ENCODE peak calls at places on chromosomes 2 and 18, in five cellular contexts. C, Q, J, W and L are unnamed samples.

GRCh38 chr18:36101943-36102342 is 27.2 kb downstream of the SLC39A6 start:
- DNase-seq in C (no peak), Q (no peak), J (no peak), W (no peak), L (no peak)

GRCh38 chr2:29322011-29322410 is 206.8 kb downstream of the CLIP4 start:
- DNase-seq in C (no peak), Q (no peak), J (peak; percentile 10), W (no peak), L (no peak)

GRCh38 chr18:32317651-32318050 is 127.8 kb downstream of the MEP1B start:
- DNase-seq in C (no peak), Q (no peak), J (peak; percentile 83), W (peak; percentile 57), L (peak; percentile 27)

GRCh38 chr2:215420471-215420935 is 15.4 kb downstream of the FN1 start:
- DNase-seq in C (no peak), Q (no peak), J (peak; percentile 58), W (no peak), L (no peak)

GRCh38 chr2:133821107-133821760 is 253.0 kb upstream of the NCKAP5 start:
- DNase-seq in C (no peak), Q (no peak), J (peak; percentile 56), W (peak; percentile 84), L (peak; percentile 58)

GRCh38 chr18:63832470-63832869 is 55.0 kb upstream of the SERPINB2 start:
- DNase-seq in C (no peak), Q (no peak), J (no peak), W (peak; percentile 86), L (peak; percentile 31)

GRCh38 chr2:9297807-9298206 is 91.2 kb downstream of the ASAP2 start:
- DNase-seq in C (no peak), Q (no peak), J (no peak), W (no peak), L (no peak)

GRCh38 chr2:20224716-20225293 is at the start of gene SDC1:
- DNase-seq in C (peak; percentile 38), Q (peak; percentile 53), J (peak; percentile 48), W (peak; percentile 45), L (peak; percentile 52)

GRCh38 chr2:22124003-22124402 is 1000.2 kb downstream of the TDRD15 start:
- DNase-seq in C (no peak), Q (no peak), J (no peak), W (no peak), L (no peak)

GRCh38 chr2:29834036-29834540 is 87.3 kb downstream of the ALK start:
- DNase-seq in C (no peak), Q (no peak), J (no peak), W (no peak), L (no peak)

GRCh38 chr2:96914332-96914731 is 44.5 kb upstream of the SEMA4C start:
- DNase-seq in C (no peak), Q (no peak), J (peak; percentile 40), W (peak; percentile 45), L (peak; percentile 64)

GRCh38 chr2:159637988-159638501 is 21.7 kb upstream of the BAZ2B start:
- DNase-seq in C (no peak), Q (no peak), J (peak; percentile 78), W (peak; percentile 91), L (peak; percentile 58)

GRCh38 chr2:207012461-207012860 is 73.1 kb downstream of the CPO start:
- DNase-seq in C (no peak), Q (no peak), J (peak; percentile 25), W (no peak), L (no peak)

GRCh38 chr2:239396881-239397681 is 3.7 kb downstream of the HDAC4 start:
- DNase-seq in C (no peak), Q (peak; percentile 84), J (no peak), W (no peak), L (no peak)

GRCh38 chr2:26875083-26875634 is 27.2 kb downstream of the DPYSL5 start:
- DNase-seq in C (no peak), Q (no peak), J (no peak), W (no peak), L (no peak)

GRCh38 chr2:48183991-48184390 is 277.7 kb upstream of the FBXO11 start:
- DNase-seq in C (no peak), Q (no peak), J (no peak), W (no peak), L (no peak)

GRCh38 chr2:197008229-197008628 is 81.7 kb upstream of the PGAP1 start:
- DNase-seq in C (no peak), Q (no peak), J (peak; percentile 72), W (peak; percentile 74), L (peak; percentile 44)

GRCh38 chr2:239944706-239945551 is 80.2 kb downstream of the NDUFA10 start:
- DNase-seq in C (peak; percentile 33), Q (peak; percentile 48), J (peak; percentile 20), W (peak; percentile 44), L (no peak)

GRCh38 chr2:157470321-157470720 is 26.4 kb upstream of the CYTIP start:
- DNase-seq in C (no peak), Q (no peak), J (no peak), W (no peak), L (no peak)

GRCh38 chr2:127003028-127003800 is 103.7 kb downstream of the BIN1 start:
- DNase-seq in C (no peak), Q (no peak), J (no peak), W (no peak), L (no peak)

GRCh38 chr2:196677404-196677803 is 37.9 kb downstream of the CCDC150 start:
- DNase-seq in C (no peak), Q (no peak), J (peak; percentile 52), W (peak; percentile 77), L (peak; percentile 72)

GRCh38 chr2:50582164-50582563 is 449.8 kb downstream of the NRXN1 start:
- DNase-seq in C (no peak), Q (no peak), J (no peak), W (no peak), L (no peak)

GRCh38 chr18:8794133-8794986 is 89.0 kb downstream of the MTCL1 start:
- DNase-seq in C (no peak), Q (no peak), J (no peak), W (peak; percentile 89), L (peak; percentile 90)

GRCh38 chr2:241571821-241572620 is 13.5 kb downstream of the BOK start:
- DNase-seq in C (no peak), Q (no peak), J (no peak), W (no peak), L (no peak)

GRCh38 chr18:58360324-58360723 is 268.6 kb downstream of the ALPK2 start:
- DNase-seq in C (no peak), Q (no peak), J (no peak), W (no peak), L (no peak)

GRCh38 chr18:58362027-58362575 is 266.8 kb downstream of the ALPK2 start:
- DNase-seq in C (no peak), Q (no peak), J (peak; percentile 95), W (peak; percentile 97), L (peak; percentile 95)

GRCh38 chr18:58359226-58360019 is 269.5 kb downstream of the ALPK2 start:
- DNase-seq in C (no peak), Q (no peak), J (no peak), W (peak; percentile 33), L (peak; percentile 29)

GRCh38 chr18:58362829-58363231 is 266.1 kb downstream of the ALPK2 start:
- DNase-seq in C (no peak), Q (no peak), J (no peak), W (peak; percentile 51), L (no peak)

GRCh38 chr18:58361212-58361611 is 267.7 kb downstream of the ALPK2 start:
- DNase-seq in C (no peak), Q (no peak), J (peak; percentile 56), W (peak; percentile 27), L (peak; percentile 52)
- TF ChIP-seq CTCF in C (no peak), Q (no peak), J (no peak), W (no peak), L (no peak)

DNA sequence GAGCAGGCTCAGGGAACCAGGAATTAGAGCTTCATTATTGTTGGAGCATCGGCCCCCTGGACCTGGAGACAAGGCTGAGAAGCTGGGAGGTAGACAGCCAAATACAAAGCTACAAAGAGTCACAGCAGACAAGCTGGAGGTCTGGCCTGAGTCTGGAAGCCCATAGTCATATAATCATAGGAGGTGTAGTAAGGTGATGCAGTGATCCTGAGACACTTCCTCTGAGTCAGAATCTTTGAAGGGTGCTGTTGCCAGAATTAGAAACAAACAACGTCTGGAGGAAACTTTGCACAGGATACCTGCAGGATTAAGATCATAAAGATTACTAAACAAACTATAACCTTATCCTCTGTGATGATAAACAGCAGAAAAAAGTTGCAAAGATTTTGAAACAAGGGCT is 213.8 kb downstream of the DSC3 start:
- DNase-seq in C (no peak), Q (no peak), J (no peak), W (no peak), L (no peak)
- H3K4me3 ChIP-seq in C (no peak overlapping the region), Q (no peak overlapping the region), J (no peak overlapping the region), W (no peak overlapping the region), L (no peak overlapping the region)

GRCh38 chr18:3482258-3482657 is 32.3 kb downstream of the TGIF1 start:
- DNase-seq in C (no peak), Q (no peak), J (no peak), W (no peak), L (no peak)

GRCh38 chr18:3478262-3478978 is 28.4 kb downstream of the TGIF1 start:
- DNase-seq in C (no peak), Q (no peak), J (peak; percentile 86), W (no peak), L (no peak)

GRCh38 chr18:3480827-3481226 is 30.9 kb downstream of the TGIF1 start:
- DNase-seq in C (no peak), Q (no peak), J (no peak), W (no peak), L (no peak)

GRCh38 chr18:3479978-3480377 is 30.0 kb downstream of the TGIF1 start:
- DNase-seq in C (no peak), Q (no peak), J (no peak), W (no peak), L (no peak)

DNA sequence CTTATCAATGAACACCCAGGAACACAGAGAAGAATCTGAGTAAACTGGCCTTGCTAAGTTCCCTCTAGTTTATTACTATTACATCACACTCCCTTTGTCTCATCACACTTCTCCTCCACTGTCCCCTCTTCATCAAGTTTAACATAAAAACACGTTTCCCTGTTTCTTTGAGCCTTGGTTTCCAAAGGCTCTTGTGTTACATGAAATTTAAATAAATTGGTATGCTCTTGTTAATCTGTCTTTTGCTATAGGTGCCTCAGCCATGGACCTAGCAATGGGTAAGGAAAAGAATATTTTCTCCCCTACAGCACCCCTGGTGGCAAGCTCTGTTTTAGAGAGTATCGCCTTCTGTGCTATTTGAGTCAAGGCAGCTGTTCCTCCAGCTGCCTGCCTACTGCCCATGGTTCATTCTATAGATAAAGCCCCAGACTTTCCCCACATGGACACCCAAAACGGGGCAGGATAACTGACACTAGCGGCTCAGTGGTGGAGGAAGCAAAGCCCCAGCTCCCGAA is 31.8 kb downstream of the TGIF1 start:
- DNase-seq in C (no peak), Q (no peak), J (peak; percentile 69), W (peak; percentile 38), L (peak; percentile 71)
- TF ChIP-seq CTCF in C (no peak), Q (peak; percentile 30), J (peak; percentile 65), W (peak; percentile 59), L (peak; percentile 74)

DNA sequence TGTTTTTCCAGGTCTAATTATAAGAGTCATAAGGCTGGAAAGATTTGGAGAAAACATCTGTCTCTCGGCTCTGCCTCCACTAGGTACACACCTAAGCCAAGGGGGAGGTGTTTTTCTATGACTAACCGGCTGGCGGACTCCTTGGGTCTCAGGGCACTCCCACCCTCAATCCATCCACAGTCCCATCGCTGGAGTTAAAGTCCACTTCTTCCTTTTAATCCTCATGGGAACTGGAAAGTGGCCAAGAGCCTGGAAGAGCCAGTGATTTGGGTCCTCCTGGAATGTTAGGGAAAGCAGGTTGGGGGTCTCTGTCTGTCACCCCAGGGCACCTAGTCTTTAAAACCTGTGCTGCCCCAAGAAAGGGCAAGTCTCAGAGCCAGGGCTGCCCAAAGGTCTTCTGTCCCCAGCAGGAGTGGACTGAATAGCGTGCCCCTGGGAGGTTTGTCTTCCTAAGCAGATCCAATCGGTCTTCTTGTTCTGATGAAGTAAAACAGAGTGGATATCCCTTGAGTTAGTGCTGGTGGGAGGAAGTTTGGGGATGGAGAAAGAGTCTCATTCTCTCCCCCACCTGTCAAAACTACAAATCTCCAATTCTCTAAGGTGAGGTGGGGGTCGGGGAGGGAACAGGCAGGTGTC is 66.4 kb downstream of the MCFD2 start:
- DNase-seq in C (no peak), Q (no peak), J (peak; percentile 70), W (peak; percentile 76), L (peak; percentile 59)
- H3K4me3 ChIP-seq in C (no peak overlapping the region), Q (no peak overlapping the region), J (no peak overlapping the region), W (no peak overlapping the region), L (no peak overlapping the region)